ENCODE peak calls at places on chromosome 16, in six cellular contexts. One of them, this sample, is unnamed.

GRCh38 chr16:86448306-86448705 is 62.0 kb upstream of the FOXF1 start:
- DNase-seq in stimulated activated CD8-positive, alpha-beta memory T cell treated with anti-CD3 and anti-CD28 coated beads, Interleukin-4, amount 100 ng/mL, for 1 hour: no peak
- DNase-seq in LHCN-M2: no peak
- DNase-seq in NCI-H446 treated with DMSO at 0.1 percent for 48 hours: no peak
- DNase-seq in activated CD4-positive, CD25-positive, alpha-beta regulatory T cell treated with anti-CD3 and anti-CD28 coated beads, Interleukin-2, amount 50 U/mL, for 16 hours: no peak
- DNase-seq in T-cell: no peak
- DNase-seq in this sample: no peak

GRCh38 chr16:2586901-2587480 is 49.2 kb downstream of the PDPK1 start:
- DNase-seq in NCI-H446 treated with DMSO at 0.1 percent for 48 hours: no peak
- DNase-seq in stimulated activated CD8-positive, alpha-beta memory T cell treated with anti-CD3 and anti-CD28 coated beads, Interleukin-4, amount 100 ng/mL, for 1 hour: no peak
- DNase-seq in T-cell: no peak
- DNase-seq in activated CD4-positive, CD25-positive, alpha-beta regulatory T cell treated with anti-CD3 and anti-CD28 coated beads, Interleukin-2, amount 50 U/mL, for 16 hours: no peak
- DNase-seq in LHCN-M2: no peak
- DNase-seq in this sample: no peak

GRCh38 chr16:49520684-49521083 is 147.1 kb downstream of the C16orf78 start:
- DNase-seq in activated CD4-positive, CD25-positive, alpha-beta regulatory T cell treated with anti-CD3 and anti-CD28 coated beads, Interleukin-2, amount 50 U/mL, for 16 hours: no peak
- DNase-seq in NCI-H446 treated with DMSO at 0.1 percent for 48 hours: no peak
- DNase-seq in T-cell: no peak
- DNase-seq in LHCN-M2: no peak
- DNase-seq in stimulated activated CD8-positive, alpha-beta memory T cell treated with anti-CD3 and anti-CD28 coated beads, Interleukin-4, amount 100 ng/mL, for 1 hour: no peak
- DNase-seq in this sample: no peak

GRCh38 chr16:86045601-86045971 is 146.6 kb downstream of the IRF8 start:
- DNase-seq in T-cell: no peak
- DNase-seq in NCI-H446 treated with DMSO at 0.1 percent for 48 hours: no peak
- DNase-seq in stimulated activated CD8-positive, alpha-beta memory T cell treated with anti-CD3 and anti-CD28 coated beads, Interleukin-4, amount 100 ng/mL, for 1 hour: no peak
- DNase-seq in activated CD4-positive, CD25-positive, alpha-beta regulatory T cell treated with anti-CD3 and anti-CD28 coated beads, Interleukin-2, amount 50 U/mL, for 16 hours: no peak
- DNase-seq in LHCN-M2: no peak
- DNase-seq in this sample: no peak

GRCh38 chr16:19809121-19809635 is 75.5 kb downstream of the GPRC5B start:
- DNase-seq in T-cell: no peak
- DNase-seq in NCI-H446 treated with DMSO at 0.1 percent for 48 hours: no peak
- DNase-seq in LHCN-M2: peak; percentile 69
- DNase-seq in activated CD4-positive, CD25-positive, alpha-beta regulatory T cell treated with anti-CD3 and anti-CD28 coated beads, Interleukin-2, amount 50 U/mL, for 16 hours: no peak
- DNase-seq in stimulated activated CD8-positive, alpha-beta memory T cell treated with anti-CD3 and anti-CD28 coated beads, Interleukin-4, amount 100 ng/mL, for 1 hour: no peak
- DNase-seq in this sample: no peak

GRCh38 chr16:6682142-6682811 is 650.4 kb upstream of the RBFOX1 start:
- DNase-seq in activated CD4-positive, CD25-positive, alpha-beta regulatory T cell treated with anti-CD3 and anti-CD28 coated beads, Interleukin-2, amount 50 U/mL, for 16 hours: no peak
- DNase-seq in T-cell: no peak
- DNase-seq in NCI-H446 treated with DMSO at 0.1 percent for 48 hours: no peak
- DNase-seq in stimulated activated CD8-positive, alpha-beta memory T cell treated with anti-CD3 and anti-CD28 coated beads, Interleukin-4, amount 100 ng/mL, for 1 hour: no peak
- DNase-seq in LHCN-M2: no peak
- DNase-seq in this sample: no peak

GRCh38 chr16:2512920-2513404 is 790 bp upstream of the ATP6V0C start:
- DNase-seq in LHCN-M2: no peak
- DNase-seq in stimulated activated CD8-positive, alpha-beta memory T cell treated with anti-CD3 and anti-CD28 coated beads, Interleukin-4, amount 100 ng/mL, for 1 hour: no peak
- DNase-seq in NCI-H446 treated with DMSO at 0.1 percent for 48 hours: no peak
- DNase-seq in activated CD4-positive, CD25-positive, alpha-beta regulatory T cell treated with anti-CD3 and anti-CD28 coated beads, Interleukin-2, amount 50 U/mL, for 16 hours: no peak
- DNase-seq in T-cell: no peak
- DNase-seq in this sample: no peak

GRCh38 chr16:86567701-86568571 is 1.3 kb downstream of the FOXC2 start:
- DNase-seq in NCI-H446 treated with DMSO at 0.1 percent for 48 hours: no peak
- DNase-seq in stimulated activated CD8-positive, alpha-beta memory T cell treated with anti-CD3 and anti-CD28 coated beads, Interleukin-4, amount 100 ng/mL, for 1 hour: no peak
- DNase-seq in T-cell: no peak
- DNase-seq in activated CD4-positive, CD25-positive, alpha-beta regulatory T cell treated with anti-CD3 and anti-CD28 coated beads, Interleukin-2, amount 50 U/mL, for 16 hours: no peak
- DNase-seq in LHCN-M2: peak; percentile 50
- DNase-seq in this sample: no peak

GRCh38 chr16:74999208-74999682 is 421 bp downstream of the ZNRF1 start:
- DNase-seq in activated CD4-positive, CD25-positive, alpha-beta regulatory T cell treated with anti-CD3 and anti-CD28 coated beads, Interleukin-2, amount 50 U/mL, for 16 hours: no peak
- DNase-seq in stimulated activated CD8-positive, alpha-beta memory T cell treated with anti-CD3 and anti-CD28 coated beads, Interleukin-4, amount 100 ng/mL, for 1 hour: no peak
- DNase-seq in NCI-H446 treated with DMSO at 0.1 percent for 48 hours: no peak
- DNase-seq in T-cell: no peak
- DNase-seq in LHCN-M2: peak; percentile 21
- DNase-seq in this sample: no peak

GRCh38 chr16:79821911-79822310 is 221.4 kb upstream of the MAF start:
- DNase-seq in LHCN-M2: no peak
- DNase-seq in NCI-H446 treated with DMSO at 0.1 percent for 48 hours: no peak
- DNase-seq in T-cell: no peak
- DNase-seq in stimulated activated CD8-positive, alpha-beta memory T cell treated with anti-CD3 and anti-CD28 coated beads, Interleukin-4, amount 100 ng/mL, for 1 hour: no peak
- DNase-seq in activated CD4-positive, CD25-positive, alpha-beta regulatory T cell treated with anti-CD3 and anti-CD28 coated beads, Interleukin-2, amount 50 U/mL, for 16 hours: no peak
- DNase-seq in this sample: no peak

GRCh38 chr16:13067648-13068047 is 166.2 kb downstream of the SHISA9 start:
- DNase-seq in stimulated activated CD8-positive, alpha-beta memory T cell treated with anti-CD3 and anti-CD28 coated beads, Interleukin-4, amount 100 ng/mL, for 1 hour: no peak
- DNase-seq in LHCN-M2: no peak
- DNase-seq in NCI-H446 treated with DMSO at 0.1 percent for 48 hours: no peak
- DNase-seq in T-cell: no peak
- DNase-seq in activated CD4-positive, CD25-positive, alpha-beta regulatory T cell treated with anti-CD3 and anti-CD28 coated beads, Interleukin-2, amount 50 U/mL, for 16 hours: no peak
- DNase-seq in this sample: no peak

GRCh38 chr16:87276926-87277325 is 40.3 kb downstream of the C16orf95 start:
- DNase-seq in LHCN-M2: no peak
- DNase-seq in activated CD4-positive, CD25-positive, alpha-beta regulatory T cell treated with anti-CD3 and anti-CD28 coated beads, Interleukin-2, amount 50 U/mL, for 16 hours: no peak
- DNase-seq in NCI-H446 treated with DMSO at 0.1 percent for 48 hours: no peak
- DNase-seq in stimulated activated CD8-positive, alpha-beta memory T cell treated with anti-CD3 and anti-CD28 coated beads, Interleukin-4, amount 100 ng/mL, for 1 hour: no peak
- DNase-seq in T-cell: no peak
- DNase-seq in this sample: no peak

This sample was measured in central memory CD8-positive, alpha-beta T cell.